ENCODE peak calls at places on chromosomes 16 and 17, in five cellular contexts. C, X, Q, N and I are unnamed samples.
A peak's percentile ranks its signal among the peaks of the same experiment; 100 is the strongest.

GRCh38 chr16:75116081-75116910 is at the start of gene LDHD:
- DNase-seq in C (no peak), X (no peak), Q (peak; percentile 88), N (no peak), I (peak; percentile 82)

GRCh38 chr17:38868968-38869646 is 751 bp upstream of the LASP1 start:
- DNase-seq in C (peak; percentile 88), X (peak; percentile 95), Q (peak; percentile 96), N (peak; percentile 94), I (peak; percentile 99)

GRCh38 chr17:43118679-43119615 is 6.2 kb downstream of the BRCA1 start:
- DNase-seq in C (peak; percentile 17), X (no peak), Q (no peak), N (no peak), I (no peak)

GRCh38 chr17:47819475-47819874 is 2.1 kb downstream of the OSBPL7 start:
- DNase-seq in C (no peak), X (no peak), Q (no peak), N (no peak), I (no peak)

GRCh38 chr16:4404247-4404966 is 12.0 kb downstream of the CORO7 start:
- DNase-seq in C (no peak), X (no peak), Q (peak; percentile 93), N (peak; percentile 65), I (peak; percentile 93)

GRCh38 chr16:4624827-4625616 is 396 bp downstream of the MGRN1 start:
- DNase-seq in C (peak; percentile 61), X (peak; percentile 82), Q (peak; percentile 77), N (peak; percentile 88), I (peak; percentile 85)

GRCh38 chr16:86225905-86226371 is 284.4 kb upstream of the FOXF1 start:
- DNase-seq in C (peak; percentile 49), X (no peak), Q (no peak), N (no peak), I (no peak)

GRCh38 chr16:75218256-75219076 is at the start of gene CTRB1:
- DNase-seq in C (no peak), X (no peak), Q (peak; percentile 25), N (no peak), I (no peak)

GRCh38 chr17:29747660-29748059 is 124.9 kb upstream of the CORO6 start:
- DNase-seq in C (no peak), X (no peak), Q (no peak), N (no peak), I (no peak)

GRCh38 chr17:34299918-34300600 is 14.5 kb downstream of the CCL11 start:
- DNase-seq in C (peak; percentile 84), X (no peak), Q (no peak), N (peak; percentile 41), I (no peak)

GRCh38 chr16:69448470-69449193 is 24.2 kb downstream of the CYB5B start:
- DNase-seq in C (peak; percentile 67), X (no peak), Q (no peak), N (peak; percentile 68), I (no peak)

GRCh38 chr16:74991593-74992403 is 6.9 kb upstream of the WDR59 start:
- DNase-seq in C (no peak), X (no peak), Q (no peak), N (no peak), I (no peak)

GRCh38 chr16:6068063-6068462 is 970.5 kb upstream of the EEF2KMT start:
- DNase-seq in C (no peak), X (no peak), Q (no peak), N (no peak), I (no peak)

GRCh38 chr16:50692999-50693781 is at the start of gene NOD2:
- DNase-seq in C (no peak), X (peak; percentile 11), Q (peak; percentile 53), N (no peak), I (peak; percentile 61)

GRCh38 chr16:14641877-14642276 is 9.1 kb downstream of the BFAR start:
- DNase-seq in C (no peak), X (no peak), Q (peak; percentile 38), N (peak; percentile 5), I (no peak)

GRCh38 chr17:65925606-65926307 is 266.2 kb downstream of the CEP112 start:
- DNase-seq in C (peak; percentile 10), X (no peak), Q (no peak), N (no peak), I (no peak)

GRCh38 chr16:89123831-89124100 is 30.1 kb downstream of the ACSF3 start:
- DNase-seq in C (no peak), X (no peak), Q (no peak), N (no peak), I (no peak)

GRCh38 chr17:48755346-48755745 is 26.8 kb upstream of the HOXB13 start:
- DNase-seq in C (no peak), X (no peak), Q (no peak), N (no peak), I (no peak)

GRCh38 chr16:20774703-20775362 is 11.0 kb downstream of the ACSM3 start:
- DNase-seq in C (peak; percentile 53), X (peak; percentile 44), Q (peak; percentile 92), N (peak; percentile 65), I (peak; percentile 80)

GRCh38 chr16:85528528-85529387 is 84.4 kb upstream of the GSE1 start:
- DNase-seq in C (no peak), X (no peak), Q (no peak), N (no peak), I (no peak)

GRCh38 chr16:30186444-30186781 is 3.0 kb downstream of the CORO1A start:
- DNase-seq in C (no peak), X (no peak), Q (no peak), N (no peak), I (no peak)

GRCh38 chr17:61442878-61443474 is 9.2 kb upstream of the TBX4 start:
- DNase-seq in C (no peak), X (no peak), Q (no peak), N (no peak), I (no peak)

GRCh38 chr16:495127-495748 is 32.3 kb upstream of the CAPN15 start:
- DNase-seq in C (peak; percentile 27), X (no peak), Q (peak; percentile 82), N (peak; percentile 60), I (peak; percentile 41)

GRCh38 chr16:10949424-10949970 is 5.1 kb downstream of the CLEC16A start:
- DNase-seq in C (no peak), X (no peak), Q (peak; percentile 88), N (no peak), I (peak; percentile 46)

GRCh38 chr17:80443916-80444708 is 29.1 kb downstream of the ENDOV start:
- DNase-seq in C (no peak), X (no peak), Q (peak; percentile 65), N (no peak), I (peak; percentile 59)

GRCh38 chr17:80631142-80632045 is 86.8 kb downstream of the RPTOR start:
- DNase-seq in C (no peak), X (no peak), Q (no peak), N (no peak), I (no peak)

GRCh38 chr16:53775821-53776431 is 72.0 kb downstream of the FTO start:
- DNase-seq in C (peak; percentile 91), X (no peak), Q (no peak), N (peak; percentile 95), I (no peak)

GRCh38 chr16:55944377-55944802 is 69.2 kb upstream of the CES5A start:
- DNase-seq in C (peak; percentile 55), X (peak; percentile 81), Q (peak; percentile 72), N (peak; percentile 59), I (peak; percentile 89)

GRCh38 chr17:76920364-76921139 is 52.3 kb downstream of the MGAT5B start:
- DNase-seq in C (no peak), X (no peak), Q (no peak), N (no peak), I (no peak)

DNA sequence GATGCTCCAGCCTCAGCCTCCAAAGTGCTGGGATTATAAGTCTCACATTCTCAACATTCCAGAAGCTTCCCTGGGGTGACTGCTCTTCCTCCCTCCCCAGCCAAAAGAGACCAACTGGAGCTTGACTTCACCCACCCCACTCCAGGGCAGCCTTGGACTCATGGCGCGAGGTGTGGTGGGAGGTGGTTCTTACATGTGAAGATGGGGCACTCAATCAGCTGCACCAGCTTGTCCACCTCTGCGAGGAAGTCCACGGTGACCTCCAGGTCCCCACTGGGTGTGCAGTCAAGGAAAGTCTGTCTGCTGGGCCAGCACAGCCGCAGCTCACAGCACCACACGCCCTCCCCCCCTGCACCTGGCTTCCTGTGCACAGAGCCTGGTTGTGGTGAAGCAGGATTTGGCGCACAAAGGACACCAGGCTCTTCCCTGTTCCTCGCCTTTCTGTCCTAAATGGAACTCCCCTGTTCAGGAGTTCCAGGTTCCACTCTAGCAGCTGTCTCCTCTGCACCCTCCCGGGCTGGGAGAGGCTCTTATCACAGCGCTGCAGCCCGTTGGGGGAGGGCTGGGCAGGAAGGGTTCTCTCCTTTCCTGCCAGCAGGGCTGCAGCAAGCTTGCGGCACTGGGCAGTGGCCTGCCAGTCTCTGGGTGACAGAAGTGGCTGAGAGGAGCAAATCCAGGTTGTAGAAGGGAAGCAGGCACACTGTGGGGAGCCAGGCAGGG is 9.7 kb upstream of the MTSS2 start:
- DNase-seq in C (no peak), X (no peak), Q (no peak), N (peak; percentile 36), I (no peak)
- H4K91ac ChIP-seq in C (peak overlapping the region; percentile 88), X (no peak overlapping the region), Q (no peak overlapping the region), N (peak overlapping the region; percentile 95), I (peak overlapping the region; percentile 14)

DNA sequence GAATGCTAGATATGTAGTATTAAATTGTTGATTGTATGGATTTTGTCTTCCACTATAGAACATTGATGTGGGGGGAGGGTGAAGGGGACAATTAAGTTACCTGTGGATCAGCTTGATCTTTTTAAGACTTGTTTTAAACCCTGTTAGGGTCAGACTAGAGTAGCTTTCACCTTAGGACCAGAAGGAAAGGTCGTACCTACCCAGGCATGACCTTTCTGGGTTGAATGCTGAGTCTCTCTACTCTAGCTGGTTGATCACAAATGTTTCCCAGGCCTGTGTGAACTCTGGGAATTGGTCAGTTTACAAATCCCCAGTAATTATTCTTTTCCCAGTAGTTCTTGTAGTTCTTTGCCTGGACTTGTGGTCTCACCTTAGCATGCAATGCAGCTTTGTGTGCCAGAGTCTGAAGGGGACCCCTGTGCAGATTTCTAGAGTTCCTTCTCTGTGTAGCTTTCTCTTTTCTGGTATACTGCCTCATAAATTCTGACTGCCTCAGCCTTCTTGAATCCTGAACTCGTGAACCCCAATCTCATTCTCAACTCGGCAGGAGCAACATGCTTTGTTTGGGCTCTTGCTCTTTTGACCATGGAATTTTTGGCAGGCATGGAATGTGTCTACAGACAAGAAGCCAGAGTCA is 54.0 kb downstream of the VMP1 start:
- DNase-seq in C (peak; percentile 86), X (peak; percentile 61), Q (no peak), N (peak; percentile 80), I (no peak)
- H2BK15ac ChIP-seq in C (peak overlapping the region; percentile 97), X (no peak overlapping the region), Q (no peak overlapping the region), N (no peak overlapping the region), I (no peak overlapping the region)

GRCh38 chr16:57484515-57485005 is 1.7 kb downstream of the DOK4 start:
- DNase-seq in C (no peak), X (no peak), Q (no peak), N (no peak), I (no peak)

GRCh38 chr16:57483725-57484514 is 2.4 kb downstream of the DOK4 start:
- DNase-seq in C (no peak), X (no peak), Q (no peak), N (no peak), I (no peak)

GRCh38 chr16:57485916-57486857 is at the start of gene DOK4:
- DNase-seq in C (peak; percentile 58), X (peak; percentile 63), Q (peak; percentile 72), N (peak; percentile 70), I (peak; percentile 91)

GRCh38 chr16:57486858-57487834 is 853 bp upstream of the DOK4 start:
- DNase-seq in C (no peak), X (no peak), Q (no peak), N (no peak), I (no peak)

GRCh38 chr16:57485091-57485915 is 990 bp downstream of the DOK4 start:
- DNase-seq in C (no peak), X (no peak), Q (peak; percentile 24), N (no peak), I (no peak)
- H4K91ac ChIP-seq in C (no peak overlapping the region), X (no peak overlapping the region), Q (no peak overlapping the region), N (peak overlapping the region; percentile 14), I (no peak overlapping the region)

GRCh38 chr17:82012482-82013295 is 10.0 kb downstream of the CENPX start:
- DNase-seq in C (no peak), X (no peak), Q (no peak), N (peak; percentile 26), I (no peak)
- H2BK15ac ChIP-seq in C (no peak overlapping the region), X (no peak overlapping the region), Q (no peak overlapping the region), N (peak overlapping the region; percentile 9), I (no peak overlapping the region)